ENCODE peak calls at places on chromosomes 2 and 18, in nine cellular contexts. T, O, D, L, A, I, G, M and J are unnamed samples.

GRCh38 chr2:120389036-120389391 is 43.1 kb downstream of the INHBB start:
- DNase-seq in T (no peak), O (no peak), D (no peak), L (no peak), A (no peak), I (no peak), G (no peak), M (no peak), J (no peak)

GRCh38 chr2:169221745-169222369 is 140.5 kb downstream of the LRP2 start:
- DNase-seq in T (no peak), O (peak), D (peak), L (no peak), A (peak), I (peak), G (no peak), M (no peak), J (peak)

GRCh38 chr2:179264238-179265081 is at the start of gene SESTD1:
- DNase-seq in T (peak), O (peak), D (peak), L (no peak), A (peak), I (no peak), G (peak), M (peak), J (peak)

GRCh38 chr2:11234309-11234708 is 79.0 kb downstream of the SLC66A3 start:
- DNase-seq in T (peak), O (peak), D (no peak), L (no peak), A (peak), I (no peak), G (no peak), M (no peak), J (peak)

GRCh38 chr2:136423516-136423996 is 305.6 kb upstream of the CXCR4 start:
- DNase-seq in T (peak), O (peak), D (peak), L (no peak), A (peak), I (peak), G (peak), M (peak), J (peak)

GRCh38 chr2:67871696-67872320 is 191.0 kb downstream of the C1D start:
- DNase-seq in T (peak), O (peak), D (peak), L (peak), A (no peak), I (peak), G (no peak), M (no peak), J (peak)

GRCh38 chr2:211367711-211368110 is 811.3 kb downstream of the CPS1 start:
- DNase-seq in T (no peak), O (peak), D (peak), L (no peak), A (no peak), I (no peak), G (no peak), M (no peak), J (no peak)

GRCh38 chr2:239644016-239644415 is 243.2 kb upstream of the HDAC4 start:
- DNase-seq in T (no peak), O (no peak), D (peak), L (no peak), A (no peak), I (no peak), G (no peak), M (no peak), J (no peak)

GRCh38 chr18:56305583-56305982 is 332.8 kb downstream of the TXNL1 start:
- DNase-seq in T (peak), O (no peak), D (no peak), L (no peak), A (no peak), I (no peak), G (no peak), M (no peak), J (no peak)

GRCh38 chr2:102055346-102055975 is 63.7 kb downstream of the IL1R2 start:
- DNase-seq in T (peak), O (no peak), D (peak), L (no peak), A (no peak), I (no peak), G (no peak), M (no peak), J (peak)

GRCh38 chr2:95530734-95531133 is 46.2 kb upstream of the TRIM43B start:
- DNase-seq in T (peak), O (peak), D (peak), L (no peak), A (no peak), I (no peak), G (no peak), M (no peak), J (peak)

GRCh38 chr18:71471963-71472725 is 1072.0 kb downstream of the CBLN2 start:
- DNase-seq in T (no peak), O (no peak), D (no peak), L (no peak), A (no peak), I (no peak), G (no peak), M (no peak), J (peak)

GRCh38 chr2:148201075-148202004 is 180.4 kb downstream of the MBD5 start:
- DNase-seq in T (peak), O (peak), D (peak), L (no peak), A (no peak), I (peak), G (peak), M (peak), J (peak)

GRCh38 chr2:218860950-218861381 is 1.4 kb downstream of the WNT6 start:
- DNase-seq in T (peak), O (peak), D (peak), L (no peak), A (peak), I (no peak), G (no peak), M (no peak), J (peak)

GRCh38 chr2:156309922-156310321 is 22.6 kb downstream of the NR4A2 start:
- DNase-seq in T (no peak), O (no peak), D (no peak), L (no peak), A (no peak), I (no peak), G (no peak), M (no peak), J (no peak)

GRCh38 chr18:24056506-24056905 is 42.0 kb downstream of the TTC39C start:
- DNase-seq in T (no peak), O (no peak), D (no peak), L (no peak), A (no peak), I (no peak), G (no peak), M (no peak), J (no peak)

GRCh38 chr2:71690876-71691275 is 237.5 kb downstream of the DYSF start:
- DNase-seq in T (no peak), O (no peak), D (no peak), L (no peak), A (no peak), I (no peak), G (no peak), M (no peak), J (no peak)